ENCODE peak calls at places on chromosomes 5 and 9, in six cellular contexts. One of them, this sample, is unnamed.

GRCh38 chr5:56671571-56671970 is 143.8 kb upstream of the MAP3K1 start:
- DNase-seq in Panc1: no peak
- DNase-seq in SK-N-SH: no peak
- DNase-seq in HepG2: no peak
- DNase-seq in HCT116: no peak
- DNase-seq in H1: no peak
- DNase-seq in this sample: no peak

GRCh38 chr9:131734165-131734610 is 5.7 kb downstream of the RAPGEF1 start:
- DNase-seq in Panc1: no peak
- DNase-seq in SK-N-SH: peak
- DNase-seq in HepG2: no peak
- DNase-seq in HCT116: no peak
- DNase-seq in H1: no peak
- DNase-seq in this sample: no peak

GRCh38 chr9:8869812-8870211 is 1070.2 kb upstream of the DMAC1 start:
- DNase-seq in Panc1: no peak
- DNase-seq in SK-N-SH: no peak
- DNase-seq in HepG2: no peak
- DNase-seq in HCT116: no peak
- DNase-seq in H1: no peak
- DNase-seq in this sample: no peak

GRCh38 chr5:68459500-68460139 is 244.1 kb downstream of the PIK3R1 start:
- DNase-seq in Panc1: no peak
- DNase-seq in SK-N-SH: no peak
- DNase-seq in HepG2: peak
- DNase-seq in HCT116: no peak
- DNase-seq in H1: no peak
- DNase-seq in this sample: no peak

GRCh38 chr5:80181618-80182211 is 74.1 kb downstream of the SERINC5 start:
- DNase-seq in Panc1: no peak
- DNase-seq in SK-N-SH: no peak
- DNase-seq in HepG2: peak
- DNase-seq in HCT116: peak
- DNase-seq in H1: no peak
- DNase-seq in this sample: no peak

GRCh38 chr5:13957032-13957645 is 12.7 kb upstream of the DNAH5 start:
- DNase-seq in Panc1: peak
- DNase-seq in SK-N-SH: peak
- DNase-seq in HepG2: peak
- DNase-seq in HCT116: peak
- DNase-seq in H1: no peak
- DNase-seq in this sample: no peak

GRCh38 chr9:119905706-119906105 is 536.5 kb upstream of the BRINP1 start:
- DNase-seq in Panc1: no peak
- DNase-seq in SK-N-SH: no peak
- DNase-seq in HepG2: peak
- DNase-seq in HCT116: no peak
- DNase-seq in H1: no peak
- DNase-seq in this sample: no peak

GRCh38 chr5:66333192-66333591 is 189.1 kb downstream of the SREK1 start:
- DNase-seq in Panc1: no peak
- DNase-seq in SK-N-SH: no peak
- DNase-seq in HepG2: no peak
- DNase-seq in HCT116: no peak
- DNase-seq in H1: no peak
- DNase-seq in this sample: no peak

GRCh38 chr5:53239301-53239990 is 129.9 kb upstream of the MOCS2 start:
- DNase-seq in Panc1: no peak
- DNase-seq in SK-N-SH: no peak
- DNase-seq in HepG2: no peak
- DNase-seq in HCT116: no peak
- DNase-seq in H1: no peak
- DNase-seq in this sample: no peak

GRCh38 chr9:135067091-135067710 is 20.3 kb upstream of the OLFM1 start:
- DNase-seq in Panc1: no peak
- DNase-seq in SK-N-SH: no peak
- DNase-seq in HepG2: no peak
- DNase-seq in HCT116: no peak
- DNase-seq in H1: no peak
- DNase-seq in this sample: no peak

GRCh38 chr5:36422957-36423356 is 121.3 kb upstream of the RANBP3L start:
- DNase-seq in Panc1: no peak
- DNase-seq in SK-N-SH: no peak
- DNase-seq in HepG2: no peak
- DNase-seq in HCT116: no peak
- DNase-seq in H1: no peak
- DNase-seq in this sample: no peak

GRCh38 chr9:27407491-27407890 is 110.5 kb upstream of the EQTN start:
- DNase-seq in Panc1: no peak
- DNase-seq in SK-N-SH: no peak
- DNase-seq in HepG2: no peak
- DNase-seq in HCT116: no peak
- DNase-seq in H1: no peak
- DNase-seq in this sample: no peak

GRCh38 chr5:116576043-116576713 is 1.6 kb upstream of the SEMA6A start:
- DNase-seq in Panc1: no peak
- DNase-seq in SK-N-SH: peak
- DNase-seq in HepG2: peak
- DNase-seq in HCT116: peak
- DNase-seq in H1: peak
- DNase-seq in this sample: no peak

GRCh38 chr9:76311576-76311975 is 82.7 kb downstream of the RFK start:
- DNase-seq in Panc1: no peak
- DNase-seq in SK-N-SH: no peak
- DNase-seq in HepG2: no peak
- DNase-seq in HCT116: no peak
- DNase-seq in H1: no peak
- DNase-seq in this sample: no peak

GRCh38 chr9:87386490-87386889 is 111.2 kb upstream of the DAPK1 start:
- DNase-seq in Panc1: no peak
- DNase-seq in SK-N-SH: no peak
- DNase-seq in HepG2: peak
- DNase-seq in HCT116: no peak
- DNase-seq in H1: no peak
- DNase-seq in this sample: no peak

GRCh38 chr5:33513786-33514185 is 73.0 kb downstream of the TARS1 start:
- DNase-seq in Panc1: no peak
- DNase-seq in SK-N-SH: no peak
- DNase-seq in HepG2: no peak
- DNase-seq in HCT116: no peak
- DNase-seq in H1: no peak
- DNase-seq in this sample: no peak

GRCh38 chr9:113879318-113879717 is 3.2 kb downstream of the ZNF618 start:
- DNase-seq in Panc1: no peak
- DNase-seq in SK-N-SH: no peak
- DNase-seq in HepG2: no peak
- DNase-seq in HCT116: no peak
- DNase-seq in H1: no peak
- DNase-seq in this sample: no peak

GRCh38 chr9:126722252-126722921 is 82.5 kb upstream of the ZBTB43 start:
- DNase-seq in Panc1: no peak
- DNase-seq in SK-N-SH: peak
- DNase-seq in HepG2: no peak
- DNase-seq in HCT116: peak
- DNase-seq in H1: peak
- DNase-seq in this sample: peak
- TF ChIP-seq SIN3A in Panc1: no peak
- TF ChIP-seq SIN3A in SK-N-SH: no peak
- TF ChIP-seq SIN3A in HepG2: no peak
- TF ChIP-seq SIN3A in HCT116: no peak
- TF ChIP-seq SIN3A in H1: no peak
- TF ChIP-seq SIN3A in this sample: no peak

DNA sequence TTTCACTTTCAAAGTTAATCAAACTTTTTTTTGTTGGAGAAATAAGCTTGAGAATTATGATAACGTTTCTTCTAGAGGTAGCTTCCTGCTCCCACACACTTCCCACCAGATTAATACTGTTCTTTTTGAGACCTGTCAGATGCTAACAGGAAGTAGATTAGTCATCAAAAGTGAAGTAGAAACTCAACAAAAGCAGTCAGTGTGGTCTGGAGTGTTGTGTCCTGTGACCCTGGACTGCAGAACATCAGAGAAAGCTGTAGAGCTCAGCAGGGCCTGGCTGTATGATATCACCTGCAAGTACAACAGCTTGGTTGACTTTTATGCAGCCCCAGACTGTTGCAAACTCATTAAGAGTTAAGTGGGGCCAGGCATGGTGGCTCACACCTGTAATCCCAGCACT is 495.7 kb upstream of the CYLC2 start:
- DNase-seq in Panc1: no peak
- DNase-seq in SK-N-SH: no peak
- DNase-seq in HepG2: peak
- DNase-seq in HCT116: no peak
- DNase-seq in H1: no peak
- DNase-seq in this sample: no peak
- TF ChIP-seq SIN3A in Panc1: no peak
- TF ChIP-seq SIN3A in SK-N-SH: no peak
- TF ChIP-seq SIN3A in HepG2: no peak
- TF ChIP-seq SIN3A in HCT116: no peak
- TF ChIP-seq SIN3A in H1: no peak
- TF ChIP-seq SIN3A in this sample: no peak

DNA sequence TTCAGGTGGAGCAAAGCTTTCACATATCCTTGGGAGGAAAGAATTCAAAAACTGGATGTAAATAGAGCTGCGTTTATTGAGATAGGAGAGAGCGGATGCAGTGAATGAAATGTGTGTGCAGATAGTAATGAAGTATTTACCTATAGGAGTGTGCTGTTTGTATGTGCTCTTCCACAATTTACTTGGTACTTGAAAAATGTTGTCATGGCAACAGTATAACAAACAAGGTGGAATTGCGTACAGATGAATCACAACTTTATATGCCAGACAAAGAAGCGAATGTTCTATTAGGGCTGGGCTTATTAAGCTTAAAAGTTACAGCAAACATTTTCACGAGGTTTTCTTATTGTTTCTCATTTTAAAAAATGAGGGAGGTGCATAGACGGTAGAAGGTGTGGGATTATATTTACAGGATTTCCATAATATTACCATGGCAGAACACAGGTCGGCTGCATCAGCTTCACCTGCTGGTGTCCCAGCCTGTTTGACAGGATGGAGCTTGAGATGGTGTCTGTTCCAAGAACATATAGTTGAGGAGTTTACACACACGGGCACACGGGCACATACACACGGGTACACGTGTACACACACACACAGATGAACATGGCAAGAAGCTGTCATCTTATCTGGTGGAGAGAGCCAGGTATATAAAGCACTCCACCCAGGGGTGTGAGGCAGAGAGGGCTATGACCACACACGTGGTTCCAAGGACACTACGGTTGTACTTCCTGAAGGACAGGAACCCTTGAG is 155.7 kb downstream of the RMI1 start:
- DNase-seq in Panc1: no peak
- DNase-seq in SK-N-SH: no peak
- DNase-seq in HepG2: no peak
- DNase-seq in HCT116: no peak
- DNase-seq in H1: no peak
- DNase-seq in this sample: no peak
- TF ChIP-seq SIN3A in Panc1: no peak
- TF ChIP-seq SIN3A in SK-N-SH: no peak
- TF ChIP-seq SIN3A in HepG2: no peak
- TF ChIP-seq SIN3A in HCT116: no peak
- TF ChIP-seq SIN3A in H1: no peak
- TF ChIP-seq SIN3A in this sample: no peak

GRCh38 chr9:89154651-89155336 is 23.8 kb downstream of the SHC3 start:
- DNase-seq in Panc1: no peak
- DNase-seq in SK-N-SH: no peak
- DNase-seq in HepG2: no peak
- DNase-seq in HCT116: peak
- DNase-seq in H1: no peak
- DNase-seq in this sample: no peak

GRCh38 chr9:89153187-89153586 is 25.4 kb downstream of the SHC3 start:
- DNase-seq in Panc1: no peak
- DNase-seq in SK-N-SH: no peak
- DNase-seq in HepG2: no peak
- DNase-seq in HCT116: no peak
- DNase-seq in H1: no peak
- DNase-seq in this sample: no peak

GRCh38 chr9:89154218-89154617 is 24.4 kb downstream of the SHC3 start:
- DNase-seq in Panc1: no peak
- DNase-seq in SK-N-SH: no peak
- DNase-seq in HepG2: no peak
- DNase-seq in HCT116: no peak
- DNase-seq in H1: no peak
- DNase-seq in this sample: no peak

GRCh38 chr9:89149726-89150125 is 28.9 kb downstream of the SHC3 start:
- DNase-seq in Panc1: no peak
- DNase-seq in SK-N-SH: no peak
- DNase-seq in HepG2: no peak
- DNase-seq in HCT116: no peak
- DNase-seq in H1: no peak
- DNase-seq in this sample: no peak

DNA sequence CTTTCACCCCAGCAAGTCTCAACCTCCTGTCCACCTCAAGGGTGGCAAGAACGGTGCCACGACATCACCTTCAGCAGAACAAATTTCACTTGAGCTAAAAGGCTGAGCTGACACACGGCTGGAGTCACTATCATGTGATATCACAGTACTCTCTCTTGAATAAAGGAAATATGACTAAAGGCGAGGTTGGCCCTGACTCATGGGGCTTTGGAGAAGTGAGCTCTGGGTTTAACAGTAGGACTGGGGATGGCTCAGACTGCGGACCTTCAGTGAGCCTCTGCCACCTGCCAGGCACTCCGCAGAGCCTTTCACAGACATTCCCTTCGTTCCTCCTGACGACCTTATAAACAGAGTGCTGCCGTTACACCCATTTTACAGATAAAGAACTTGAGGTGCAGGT is 25.0 kb downstream of the SHC3 start:
- DNase-seq in Panc1: peak
- DNase-seq in SK-N-SH: no peak
- DNase-seq in HepG2: no peak
- DNase-seq in HCT116: peak
- DNase-seq in H1: no peak
- DNase-seq in this sample: no peak
- TF ChIP-seq SIN3A in Panc1: no peak
- TF ChIP-seq SIN3A in SK-N-SH: no peak
- TF ChIP-seq SIN3A in HepG2: no peak
- TF ChIP-seq SIN3A in HCT116: no peak
- TF ChIP-seq SIN3A in H1: no peak
- TF ChIP-seq SIN3A in this sample: no peak

DNA sequence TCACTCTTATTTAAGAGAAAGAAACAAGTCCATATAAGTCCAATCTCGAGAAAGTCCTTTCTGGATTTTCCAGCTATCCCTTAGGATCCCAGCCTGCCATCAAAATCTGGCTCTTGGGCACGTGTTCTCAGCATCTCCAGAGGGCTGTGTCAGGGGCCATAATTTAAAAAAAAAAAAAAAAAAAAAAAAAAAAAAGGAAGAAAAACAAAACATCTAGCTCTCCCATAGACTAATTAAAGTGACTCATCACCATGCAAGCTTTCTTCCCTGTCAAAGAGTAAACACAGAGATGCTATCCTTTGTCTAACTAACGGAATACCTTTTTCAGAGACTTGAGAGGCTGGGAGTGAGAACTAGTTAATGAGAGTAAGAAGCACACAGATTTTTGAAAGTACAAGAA is 44.9 kb upstream of the MYO10 start:
- DNase-seq in Panc1: no peak
- DNase-seq in SK-N-SH: no peak
- DNase-seq in HepG2: no peak
- DNase-seq in HCT116: no peak
- DNase-seq in H1: no peak
- DNase-seq in this sample: no peak
- TF ChIP-seq SIN3A in Panc1: no peak
- TF ChIP-seq SIN3A in SK-N-SH: no peak
- TF ChIP-seq SIN3A in HepG2: no peak
- TF ChIP-seq SIN3A in HCT116: no peak
- TF ChIP-seq SIN3A in H1: no peak
- TF ChIP-seq SIN3A in this sample: no peak

This sample was measured in GM12878.